ENCODE peak calls at places on chromosomes 1 and 21, in seven cellular contexts. O is choroid plexus epithelial cell; T is effector CD4-positive, alpha-beta T cell; Y is M059J; H is EL; U is hippocampal formation; J is tibial artery. X is an unnamed sample.

GRCh38 chr1:155909894-155910293 is 1.3 kb downstream of the RIT1 start:
- DNase-seq in O (peak), T (no peak), Y (peak), H (peak), U (no peak), J (peak), X (no peak)

GRCh38 chr1:9626201-9626608 is 25.3 kb upstream of the PIK3CD start:
- DNase-seq in O (no peak), T (no peak), Y (peak), H (no peak), U (no peak), J (no peak), X (no peak)

GRCh38 chr1:56797079-56797685 is 22.0 kb downstream of the FYB2 start:
- DNase-seq in O (no peak), T (no peak), Y (peak), H (no peak), U (no peak), J (no peak), X (no peak)

GRCh38 chr1:64240209-64240608 is 36.8 kb downstream of the UBE2U start:
- DNase-seq in O (peak), T (no peak), Y (peak), H (no peak), U (no peak), J (no peak), X (no peak)

GRCh38 chr1:236063919-236064673 is 794 bp downstream of the NID1 start:
- DNase-seq in O (peak), T (no peak), Y (peak), H (peak), U (peak), J (peak), X (no peak)

GRCh38 chr21:34008618-34009017 is 64.8 kb upstream of the MRPS6 start:
- DNase-seq in O (no peak), T (no peak), Y (no peak), H (no peak), U (no peak), J (no peak), X (no peak)

GRCh38 chr1:14372526-14372925 is 226.0 kb upstream of the KAZN start:
- DNase-seq in O (no peak), T (no peak), Y (no peak), H (no peak), U (no peak), J (no peak), X (no peak)

GRCh38 chr1:88983791-88984552 is 8.5 kb downstream of the KYAT3 start:
- DNase-seq in O (peak), T (peak), Y (peak), H (peak), U (peak), J (no peak), X (peak)

GRCh38 chr1:66464802-66465201 is 69.2 kb upstream of the SGIP1 start:
- DNase-seq in O (peak), T (no peak), Y (peak), H (peak), U (no peak), J (no peak), X (no peak)

X was measured in T-helper 9 cell.